ENCODE peak calls at places on chromosome X, in nine cellular contexts. One of them, this sample, is unnamed.
A peak's percentile ranks its signal among the peaks of the same experiment; 100 is the strongest.

GRCh38 chrX:38275615-38276014 is 51.7 kb downstream of the RPGR start:
- DNase-seq in OCI-LY7: no peak
- DNase-seq in CD8-positive, alpha-beta T cell: no peak
- DNase-seq in lower lobe of right lung: no peak
- DNase-seq in heart left ventricle: no peak
- DNase-seq in fibroblast of lung: peak; percentile 91
- DNase-seq in psoas muscle: no peak
- DNase-seq in K562: no peak
- DNase-seq in PC-9: no peak
- DNase-seq in this sample: no peak

GRCh38 chrX:125205918-125206665 is 113.6 kb upstream of the TEX13C start:
- DNase-seq in PC-9: no peak
- DNase-seq in OCI-LY7: no peak
- DNase-seq in K562: no peak
- DNase-seq in heart left ventricle: no peak
- DNase-seq in CD8-positive, alpha-beta T cell: no peak
- DNase-seq in lower lobe of right lung: no peak
- DNase-seq in fibroblast of lung: no peak
- DNase-seq in psoas muscle: no peak
- DNase-seq in this sample: no peak

GRCh38 chrX:24928114-24928513 is 87.7 kb downstream of the ARX start:
- DNase-seq in fibroblast of lung: no peak
- DNase-seq in psoas muscle: no peak
- DNase-seq in K562: no peak
- DNase-seq in OCI-LY7: no peak
- DNase-seq in heart left ventricle: no peak
- DNase-seq in lower lobe of right lung: no peak
- DNase-seq in PC-9: no peak
- DNase-seq in CD8-positive, alpha-beta T cell: no peak
- DNase-seq in this sample: no peak

GRCh38 chrX:43745938-43746721 is 90.0 kb downstream of the MAOA start:
- DNase-seq in psoas muscle: no peak
- DNase-seq in lower lobe of right lung: no peak
- DNase-seq in CD8-positive, alpha-beta T cell: no peak
- DNase-seq in OCI-LY7: no peak
- DNase-seq in heart left ventricle: no peak
- DNase-seq in K562: no peak
- DNase-seq in fibroblast of lung: no peak
- DNase-seq in PC-9: no peak
- DNase-seq in this sample: no peak

GRCh38 chrX:15170927-15171326 is 99.0 kb downstream of the ASB9 start:
- DNase-seq in fibroblast of lung: no peak
- DNase-seq in K562: no peak
- DNase-seq in CD8-positive, alpha-beta T cell: no peak
- DNase-seq in psoas muscle: no peak
- DNase-seq in lower lobe of right lung: no peak
- DNase-seq in PC-9: no peak
- DNase-seq in OCI-LY7: no peak
- DNase-seq in heart left ventricle: no peak
- DNase-seq in this sample: no peak

GRCh38 chrX:19846995-19847790 is 40.2 kb downstream of the SH3KBP1 start:
- DNase-seq in K562: peak; percentile 57
- DNase-seq in lower lobe of right lung: no peak
- DNase-seq in psoas muscle: no peak
- DNase-seq in CD8-positive, alpha-beta T cell: no peak
- DNase-seq in heart left ventricle: no peak
- DNase-seq in OCI-LY7: no peak
- DNase-seq in PC-9: peak; percentile 63
- DNase-seq in fibroblast of lung: peak; percentile 80
- DNase-seq in this sample: no peak

GRCh38 chrX:129577473-129577872 is 37.4 kb downstream of the OCRL start:
- DNase-seq in lower lobe of right lung: no peak
- DNase-seq in OCI-LY7: no peak
- DNase-seq in heart left ventricle: no peak
- DNase-seq in fibroblast of lung: peak; percentile 77
- DNase-seq in PC-9: no peak
- DNase-seq in K562: peak; percentile 80
- DNase-seq in psoas muscle: no peak
- DNase-seq in CD8-positive, alpha-beta T cell: no peak
- DNase-seq in this sample: peak; percentile 80

GRCh38 chrX:47218920-47219815 is 687 bp downstream of the CDK16 start:
- DNase-seq in psoas muscle: peak; percentile 83
- DNase-seq in lower lobe of right lung: peak; percentile 61
- DNase-seq in OCI-LY7: peak; percentile 57
- DNase-seq in fibroblast of lung: peak; percentile 12
- DNase-seq in heart left ventricle: peak; percentile 51
- DNase-seq in CD8-positive, alpha-beta T cell: peak; percentile 13
- DNase-seq in K562: peak; percentile 70
- DNase-seq in PC-9: no peak
- DNase-seq in this sample: no peak

GRCh38 chrX:109347618-109348017 is 134.3 kb downstream of the GUCY2F start:
- DNase-seq in fibroblast of lung: peak; percentile 3
- DNase-seq in heart left ventricle: no peak
- DNase-seq in psoas muscle: no peak
- DNase-seq in lower lobe of right lung: no peak
- DNase-seq in CD8-positive, alpha-beta T cell: no peak
- DNase-seq in PC-9: no peak
- DNase-seq in OCI-LY7: no peak
- DNase-seq in K562: no peak
- DNase-seq in this sample: no peak

GRCh38 chrX:24925430-24925829 is 90.3 kb downstream of the ARX start:
- DNase-seq in PC-9: no peak
- DNase-seq in lower lobe of right lung: no peak
- DNase-seq in CD8-positive, alpha-beta T cell: no peak
- DNase-seq in psoas muscle: no peak
- DNase-seq in heart left ventricle: no peak
- DNase-seq in fibroblast of lung: peak; percentile 34
- DNase-seq in K562: no peak
- DNase-seq in OCI-LY7: no peak
- DNase-seq in this sample: no peak

GRCh38 chrX:129361566-129361965 is 161.7 kb downstream of the SMARCA1 start:
- DNase-seq in heart left ventricle: no peak
- DNase-seq in fibroblast of lung: no peak
- DNase-seq in OCI-LY7: no peak
- DNase-seq in psoas muscle: no peak
- DNase-seq in CD8-positive, alpha-beta T cell: no peak
- DNase-seq in K562: no peak
- DNase-seq in PC-9: no peak
- DNase-seq in lower lobe of right lung: no peak
- DNase-seq in this sample: no peak

GRCh38 chrX:71464968-71465367 is 67.9 kb upstream of the OGT start:
- DNase-seq in CD8-positive, alpha-beta T cell: no peak
- DNase-seq in fibroblast of lung: no peak
- DNase-seq in psoas muscle: no peak
- DNase-seq in OCI-LY7: no peak
- DNase-seq in K562: no peak
- DNase-seq in heart left ventricle: no peak
- DNase-seq in PC-9: no peak
- DNase-seq in lower lobe of right lung: no peak
- DNase-seq in this sample: no peak

GRCh38 chrX:46627700-46628405 is 54.3 kb downstream of the CHST7 start:
- DNase-seq in fibroblast of lung: peak; percentile 42
- DNase-seq in K562: no peak
- DNase-seq in lower lobe of right lung: no peak
- DNase-seq in psoas muscle: peak; percentile 69
- DNase-seq in PC-9: no peak
- DNase-seq in OCI-LY7: no peak
- DNase-seq in heart left ventricle: no peak
- DNase-seq in CD8-positive, alpha-beta T cell: no peak
- DNase-seq in this sample: no peak

GRCh38 chrX:68417651-68418050 is 15.6 kb downstream of the OPHN1 start:
- DNase-seq in PC-9: peak; percentile 71
- DNase-seq in CD8-positive, alpha-beta T cell: no peak
- DNase-seq in OCI-LY7: no peak
- DNase-seq in K562: no peak
- DNase-seq in psoas muscle: no peak
- DNase-seq in fibroblast of lung: no peak
- DNase-seq in heart left ventricle: no peak
- DNase-seq in lower lobe of right lung: no peak
- DNase-seq in this sample: no peak

GRCh38 chrX:120840826-120841225 is 34.8 kb downstream of the CT47B1 start:
- DNase-seq in fibroblast of lung: no peak
- DNase-seq in OCI-LY7: no peak
- DNase-seq in lower lobe of right lung: no peak
- DNase-seq in psoas muscle: no peak
- DNase-seq in PC-9: no peak
- DNase-seq in K562: no peak
- DNase-seq in CD8-positive, alpha-beta T cell: no peak
- DNase-seq in heart left ventricle: no peak
- DNase-seq in this sample: no peak

GRCh38 chrX:39811391-39811790 is 286.4 kb downstream of the BCOR start:
- DNase-seq in PC-9: no peak
- DNase-seq in psoas muscle: peak; percentile 15
- DNase-seq in fibroblast of lung: no peak
- DNase-seq in CD8-positive, alpha-beta T cell: no peak
- DNase-seq in K562: no peak
- DNase-seq in lower lobe of right lung: no peak
- DNase-seq in OCI-LY7: no peak
- DNase-seq in heart left ventricle: no peak
- DNase-seq in this sample: no peak

GRCh38 chrX:39810901-39811300 is 286.9 kb downstream of the BCOR start:
- DNase-seq in PC-9: no peak
- DNase-seq in psoas muscle: no peak
- DNase-seq in CD8-positive, alpha-beta T cell: no peak
- DNase-seq in fibroblast of lung: no peak
- DNase-seq in heart left ventricle: no peak
- DNase-seq in lower lobe of right lung: no peak
- DNase-seq in OCI-LY7: no peak
- DNase-seq in K562: no peak
- DNase-seq in this sample: no peak

GRCh38 chrX:39805825-39806224 is 291.9 kb downstream of the BCOR start:
- DNase-seq in PC-9: no peak
- DNase-seq in K562: no peak
- DNase-seq in OCI-LY7: no peak
- DNase-seq in heart left ventricle: no peak
- DNase-seq in psoas muscle: no peak
- DNase-seq in fibroblast of lung: no peak
- DNase-seq in lower lobe of right lung: no peak
- DNase-seq in CD8-positive, alpha-beta T cell: no peak
- DNase-seq in this sample: no peak

GRCh38 chrX:39808471-39808917 is 289.3 kb downstream of the BCOR start:
- DNase-seq in OCI-LY7: no peak
- DNase-seq in CD8-positive, alpha-beta T cell: no peak
- DNase-seq in fibroblast of lung: peak; percentile 68
- DNase-seq in K562: peak; percentile 30
- DNase-seq in heart left ventricle: peak; percentile 20
- DNase-seq in lower lobe of right lung: no peak
- DNase-seq in psoas muscle: no peak
- DNase-seq in PC-9: no peak
- DNase-seq in this sample: peak; percentile 75

GRCh38 chrX:39809326-39809725 is 288.4 kb downstream of the BCOR start:
- DNase-seq in CD8-positive, alpha-beta T cell: no peak
- DNase-seq in PC-9: no peak
- DNase-seq in K562: no peak
- DNase-seq in OCI-LY7: no peak
- DNase-seq in fibroblast of lung: peak; percentile 18
- DNase-seq in lower lobe of right lung: no peak
- DNase-seq in psoas muscle: peak; percentile 4
- DNase-seq in heart left ventricle: no peak
- DNase-seq in this sample: no peak
- H3K4me1 ChIP-seq in CD8-positive, alpha-beta T cell: no peaks in the 10 kb centered on the region
- H3K4me1 ChIP-seq in PC-9: no peaks in the 10 kb centered on the region
- H3K4me1 ChIP-seq in K562: peaks cover 7% of the 10 kb centered on the region
- H3K4me1 ChIP-seq in OCI-LY7: peaks cover 1% of the 10 kb centered on the region
- H3K4me1 ChIP-seq in fibroblast of lung: peaks cover 9% of the 10 kb centered on the region
- H3K4me1 ChIP-seq in lower lobe of right lung: peaks cover under 1% of the 10 kb centered on the region
- H3K4me1 ChIP-seq in psoas muscle: no peaks in the 10 kb centered on the region
- H3K4me1 ChIP-seq in heart left ventricle: no peaks in the 10 kb centered on the region
- H3K4me1 ChIP-seq in this sample: peaks cover 7% of the 10 kb centered on the region

DNA sequence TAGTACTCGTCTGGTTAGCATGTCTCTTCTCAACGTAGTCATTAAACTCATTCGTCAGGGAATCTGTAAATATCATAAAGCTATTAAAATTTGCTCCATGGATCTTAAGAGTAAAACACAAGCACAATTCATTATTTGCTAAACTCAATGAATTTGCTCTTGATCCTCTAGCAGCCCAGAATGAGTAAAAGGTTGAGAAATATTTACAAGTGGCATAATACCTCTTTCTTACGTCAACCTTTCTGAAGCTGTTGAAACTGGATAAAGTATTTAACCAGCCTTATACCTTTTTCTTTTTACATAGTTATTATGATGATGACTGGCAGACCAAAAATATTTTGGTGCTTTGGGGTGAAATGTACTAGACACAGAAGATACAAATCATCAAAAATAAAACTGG is 66.9 kb downstream of the LUZP4 start:
- DNase-seq in heart left ventricle: no peak
- DNase-seq in fibroblast of lung: no peak
- DNase-seq in psoas muscle: no peak
- DNase-seq in PC-9: no peak
- DNase-seq in K562: no peak
- DNase-seq in CD8-positive, alpha-beta T cell: no peak
- DNase-seq in lower lobe of right lung: no peak
- DNase-seq in OCI-LY7: no peak
- DNase-seq in this sample: no peak
- H3K27ac ChIP-seq in heart left ventricle: no peak overlapping the region
- H3K27ac ChIP-seq in fibroblast of lung: no peak overlapping the region
- H3K27ac ChIP-seq in psoas muscle: no peak overlapping the region
- H3K27ac ChIP-seq in PC-9: no peak overlapping the region
- H3K27ac ChIP-seq in K562: no peak overlapping the region
- H3K27ac ChIP-seq in CD8-positive, alpha-beta T cell: no peak overlapping the region
- H3K27ac ChIP-seq in lower lobe of right lung: peak overlapping the region; percentile 67
- H3K27ac ChIP-seq in OCI-LY7: no peak overlapping the region
- H3K27ac ChIP-seq in this sample: peak overlapping the region; percentile 73

DNA sequence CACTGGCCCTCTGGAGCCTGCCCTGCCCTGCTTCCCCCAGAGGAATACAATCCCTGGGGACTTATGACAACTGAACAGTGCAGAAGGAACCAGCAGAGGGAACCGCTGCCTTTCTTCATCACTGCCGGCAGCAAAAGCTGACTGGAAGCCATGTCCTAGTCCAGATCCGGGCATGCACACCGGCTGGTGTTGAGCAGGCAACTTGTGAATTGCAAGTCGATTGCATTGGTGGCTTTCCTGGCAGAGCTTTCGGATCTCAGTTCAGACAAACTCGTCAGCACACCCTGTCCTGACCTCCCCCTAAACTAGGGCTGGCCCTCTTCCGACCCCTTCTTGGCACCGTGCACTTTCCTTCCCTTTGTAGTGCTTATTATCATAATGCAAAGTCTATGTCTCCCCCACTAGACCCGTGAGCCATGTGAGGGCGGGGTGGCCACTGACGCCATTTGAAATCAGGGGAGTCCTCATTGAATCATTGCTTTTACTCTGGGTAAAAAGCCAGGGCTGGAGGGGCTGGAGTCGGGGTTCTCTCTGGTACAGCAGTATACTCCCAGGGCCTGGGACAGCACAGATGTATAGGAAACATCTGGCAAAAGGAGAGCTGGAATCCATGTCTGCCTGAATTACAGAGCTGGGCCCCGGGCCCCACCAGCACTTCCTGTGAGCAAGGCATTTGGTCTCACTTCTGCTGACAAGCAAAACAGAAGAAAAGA is 1.8 kb downstream of the ARHGAP4 start:
- DNase-seq in fibroblast of lung: peak; percentile 53
- DNase-seq in K562: peak; percentile 72
- DNase-seq in OCI-LY7: peak; percentile 76
- DNase-seq in lower lobe of right lung: no peak
- DNase-seq in heart left ventricle: no peak
- DNase-seq in PC-9: no peak
- DNase-seq in psoas muscle: no peak
- DNase-seq in CD8-positive, alpha-beta T cell: no peak
- DNase-seq in this sample: no peak
- TF ChIP-seq CTCF in fibroblast of lung: peak; percentile 9
- TF ChIP-seq CTCF in K562: peak; percentile 59
- TF ChIP-seq CTCF in OCI-LY7: peak; percentile 62
- TF ChIP-seq CTCF in lower lobe of right lung: peak; percentile 22
- TF ChIP-seq CTCF in heart left ventricle: peak; percentile 11
- TF ChIP-seq CTCF in PC-9: peak; percentile 32
- TF ChIP-seq CTCF in psoas muscle: no peak
- TF ChIP-seq CTCF in CD8-positive, alpha-beta T cell: peak; percentile 38
- TF ChIP-seq CTCF in this sample: no peak

GRCh38 chrX:151773434-151773833 is 38.9 kb downstream of the CNGA2 start:
- DNase-seq in heart left ventricle: no peak
- DNase-seq in CD8-positive, alpha-beta T cell: no peak
- DNase-seq in PC-9: peak; percentile 29
- DNase-seq in K562: no peak
- DNase-seq in psoas muscle: no peak
- DNase-seq in lower lobe of right lung: no peak
- DNase-seq in OCI-LY7: no peak
- DNase-seq in fibroblast of lung: no peak
- DNase-seq in this sample: no peak
- H3K4me1 ChIP-seq in heart left ventricle: no peaks in the 10 kb centered on the region
- H3K4me1 ChIP-seq in CD8-positive, alpha-beta T cell: no peaks in the 10 kb centered on the region
- H3K4me1 ChIP-seq in PC-9: peaks cover 20% of the 10 kb centered on the region
- H3K4me1 ChIP-seq in K562: no peaks in the 10 kb centered on the region
- H3K4me1 ChIP-seq in psoas muscle: no peaks in the 10 kb centered on the region
- H3K4me1 ChIP-seq in lower lobe of right lung: no peaks in the 10 kb centered on the region
- H3K4me1 ChIP-seq in OCI-LY7: no peaks in the 10 kb centered on the region
- H3K4me1 ChIP-seq in fibroblast of lung: no peaks in the 10 kb centered on the region
- H3K4me1 ChIP-seq in this sample: no peaks in the 10 kb centered on the region

This sample was measured in ascending aorta.